ENCODE peak calls at places on chromosome 7, in eight cellular contexts. One of them, this sample, is unnamed.

GRCh38 chr7:14751461-14751860 is 151.1 kb downstream of the DGKB start:
- DNase-seq in NB4: peak
- DNase-seq in HFFc6: no peak
- DNase-seq in nephron progenitor cell: no peak
- DNase-seq in heart right ventricle: no peak
- DNase-seq in GM23338: no peak
- DNase-seq in cardiac fibroblast: peak
- DNase-seq in endothelial cell: no peak
- DNase-seq in this sample: no peak

GRCh38 chr7:117707080-117707479 is 166.2 kb downstream of the CTTNBP2 start:
- DNase-seq in nephron progenitor cell: no peak
- DNase-seq in NB4: no peak
- DNase-seq in endothelial cell: no peak
- DNase-seq in heart right ventricle: no peak
- DNase-seq in GM23338: no peak
- DNase-seq in cardiac fibroblast: no peak
- DNase-seq in HFFc6: no peak
- DNase-seq in this sample: no peak

GRCh38 chr7:98993024-98993897 is 114.9 kb downstream of the TRRAP start:
- DNase-seq in GM23338: peak
- DNase-seq in nephron progenitor cell: no peak
- DNase-seq in cardiac fibroblast: no peak
- DNase-seq in NB4: no peak
- DNase-seq in HFFc6: no peak
- DNase-seq in endothelial cell: no peak
- DNase-seq in heart right ventricle: no peak
- DNase-seq in this sample: no peak

GRCh38 chr7:1325246-1325645 is 92.6 kb downstream of the UNCX start:
- DNase-seq in NB4: no peak
- DNase-seq in heart right ventricle: no peak
- DNase-seq in cardiac fibroblast: no peak
- DNase-seq in endothelial cell: no peak
- DNase-seq in GM23338: no peak
- DNase-seq in HFFc6: no peak
- DNase-seq in nephron progenitor cell: peak
- DNase-seq in this sample: no peak

GRCh38 chr7:101743241-101743994 is 74.0 kb upstream of the CUX1 start:
- DNase-seq in endothelial cell: peak
- DNase-seq in heart right ventricle: peak
- DNase-seq in cardiac fibroblast: peak
- DNase-seq in NB4: peak
- DNase-seq in nephron progenitor cell: peak
- DNase-seq in HFFc6: peak
- DNase-seq in GM23338: peak
- DNase-seq in this sample: peak

GRCh38 chr7:100156331-100157068 is 2.0 kb downstream of the TRAPPC14 start:
- DNase-seq in GM23338: no peak
- DNase-seq in heart right ventricle: no peak
- DNase-seq in NB4: peak
- DNase-seq in nephron progenitor cell: no peak
- DNase-seq in cardiac fibroblast: no peak
- DNase-seq in endothelial cell: no peak
- DNase-seq in HFFc6: no peak
- DNase-seq in this sample: no peak

GRCh38 chr7:68438016-68438415 is 1160.3 kb upstream of the AUTS2 start:
- DNase-seq in endothelial cell: no peak
- DNase-seq in NB4: no peak
- DNase-seq in nephron progenitor cell: no peak
- DNase-seq in HFFc6: no peak
- DNase-seq in cardiac fibroblast: no peak
- DNase-seq in heart right ventricle: no peak
- DNase-seq in GM23338: no peak
- DNase-seq in this sample: no peak

GRCh38 chr7:121530251-121531174 is 134.4 kb upstream of the FAM3C start:
- DNase-seq in GM23338: no peak
- DNase-seq in heart right ventricle: peak
- DNase-seq in nephron progenitor cell: no peak
- DNase-seq in cardiac fibroblast: peak
- DNase-seq in endothelial cell: no peak
- DNase-seq in NB4: peak
- DNase-seq in HFFc6: peak
- DNase-seq in this sample: no peak

GRCh38 chr7:18700147-18700546 is 204.6 kb downstream of the HDAC9 start:
- DNase-seq in nephron progenitor cell: no peak
- DNase-seq in heart right ventricle: no peak
- DNase-seq in HFFc6: no peak
- DNase-seq in NB4: peak
- DNase-seq in endothelial cell: peak
- DNase-seq in GM23338: peak
- DNase-seq in cardiac fibroblast: no peak
- DNase-seq in this sample: peak

GRCh38 chr7:28407643-28408042 is 4.7 kb upstream of the CREB5 start:
- DNase-seq in cardiac fibroblast: peak
- DNase-seq in heart right ventricle: no peak
- DNase-seq in endothelial cell: no peak
- DNase-seq in nephron progenitor cell: no peak
- DNase-seq in HFFc6: peak
- DNase-seq in NB4: no peak
- DNase-seq in GM23338: no peak
- DNase-seq in this sample: no peak

GRCh38 chr7:41979834-41980307 is 257.1 kb downstream of the GLI3 start:
- DNase-seq in NB4: peak
- DNase-seq in nephron progenitor cell: peak
- DNase-seq in cardiac fibroblast: peak
- DNase-seq in HFFc6: peak
- DNase-seq in GM23338: peak
- DNase-seq in endothelial cell: peak
- DNase-seq in heart right ventricle: no peak
- DNase-seq in this sample: no peak

GRCh38 chr7:35647171-35647574 is 47.8 kb downstream of the HERPUD2 start:
- DNase-seq in endothelial cell: peak
- DNase-seq in heart right ventricle: peak
- DNase-seq in NB4: no peak
- DNase-seq in nephron progenitor cell: no peak
- DNase-seq in HFFc6: no peak
- DNase-seq in GM23338: peak
- DNase-seq in cardiac fibroblast: peak
- DNase-seq in this sample: peak

GRCh38 chr7:4782333-4783291 is 7.2 kb downstream of the AP5Z1 start:
- DNase-seq in heart right ventricle: no peak
- DNase-seq in NB4: no peak
- DNase-seq in endothelial cell: no peak
- DNase-seq in nephron progenitor cell: no peak
- DNase-seq in HFFc6: no peak
- DNase-seq in GM23338: no peak
- DNase-seq in cardiac fibroblast: no peak
- DNase-seq in this sample: no peak

GRCh38 chr7:7157887-7158271 is 24.5 kb upstream of the C1GALT1 start:
- DNase-seq in nephron progenitor cell: no peak
- DNase-seq in NB4: no peak
- DNase-seq in heart right ventricle: no peak
- DNase-seq in HFFc6: peak
- DNase-seq in endothelial cell: no peak
- DNase-seq in cardiac fibroblast: peak
- DNase-seq in GM23338: no peak
- DNase-seq in this sample: no peak

GRCh38 chr7:106891545-106892410 is 26.7 kb downstream of the PIK3CG start:
- DNase-seq in HFFc6: no peak
- DNase-seq in endothelial cell: no peak
- DNase-seq in heart right ventricle: no peak
- DNase-seq in GM23338: peak
- DNase-seq in NB4: no peak
- DNase-seq in cardiac fibroblast: no peak
- DNase-seq in nephron progenitor cell: no peak
- DNase-seq in this sample: no peak

GRCh38 chr7:66497346-66497745 is 131.3 kb upstream of the KCTD7 start:
- DNase-seq in cardiac fibroblast: no peak
- DNase-seq in heart right ventricle: no peak
- DNase-seq in GM23338: no peak
- DNase-seq in NB4: no peak
- DNase-seq in endothelial cell: no peak
- DNase-seq in HFFc6: no peak
- DNase-seq in nephron progenitor cell: no peak
- DNase-seq in this sample: no peak

DNA sequence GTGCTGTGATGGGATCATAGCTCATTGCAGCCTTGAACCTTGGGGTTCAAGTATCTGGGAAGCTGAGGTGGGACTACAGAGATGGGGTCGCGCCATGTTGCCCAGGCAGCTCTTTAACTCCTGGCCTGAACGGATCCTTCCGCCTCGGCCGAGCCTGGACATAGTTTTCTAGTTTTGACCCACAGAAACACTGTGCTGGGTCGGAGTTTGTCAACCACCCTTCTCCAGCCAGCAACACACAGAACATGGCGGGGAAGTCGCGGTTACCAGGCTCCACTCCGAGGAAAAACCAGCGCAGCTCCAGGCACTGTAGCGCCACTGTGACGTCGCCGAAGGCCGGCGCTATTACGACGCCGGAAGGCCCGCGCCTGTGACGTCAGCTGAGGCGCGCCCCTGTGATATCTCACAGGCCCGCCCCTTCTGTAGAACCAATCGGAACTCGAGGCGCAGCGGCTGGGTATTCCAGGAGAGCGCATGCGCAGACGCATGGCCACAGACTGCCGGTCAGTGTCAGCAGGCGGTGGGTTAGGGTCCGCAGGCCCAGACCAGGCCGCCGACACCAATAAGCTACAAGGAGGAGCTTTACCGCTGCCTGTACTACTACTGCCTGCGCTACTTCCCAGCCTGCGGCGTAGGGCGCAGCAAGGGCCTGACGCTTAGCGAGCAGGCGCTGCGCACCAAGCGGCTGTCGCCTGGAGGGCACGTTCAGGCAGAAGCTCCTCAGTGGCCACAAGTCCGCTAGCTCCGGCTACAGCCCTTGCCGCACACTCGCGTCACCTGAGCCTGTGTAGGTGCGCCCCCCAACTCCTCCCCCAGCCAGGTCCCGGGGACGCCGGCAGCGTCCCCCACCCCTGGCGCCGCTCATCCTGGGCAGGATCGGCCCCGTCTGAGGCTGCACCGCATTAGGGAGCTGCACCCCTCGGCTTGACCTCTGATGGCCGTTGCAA is 135.2 kb upstream of the KCTD7 start:
- DNase-seq in NB4: peak
- DNase-seq in HFFc6: peak
- DNase-seq in cardiac fibroblast: peak
- DNase-seq in nephron progenitor cell: peak
- DNase-seq in GM23338: peak
- DNase-seq in heart right ventricle: peak
- DNase-seq in endothelial cell: peak
- DNase-seq in this sample: peak
- TF ChIP-seq CTCF in NB4: no peak
- TF ChIP-seq CTCF in HFFc6: peak
- TF ChIP-seq CTCF in cardiac fibroblast: peak
- TF ChIP-seq CTCF in nephron progenitor cell: no peak
- TF ChIP-seq CTCF in GM23338: no peak
- TF ChIP-seq CTCF in heart right ventricle: peak
- TF ChIP-seq CTCF in endothelial cell: no peak
- TF ChIP-seq CTCF in this sample: no peak

DNA sequence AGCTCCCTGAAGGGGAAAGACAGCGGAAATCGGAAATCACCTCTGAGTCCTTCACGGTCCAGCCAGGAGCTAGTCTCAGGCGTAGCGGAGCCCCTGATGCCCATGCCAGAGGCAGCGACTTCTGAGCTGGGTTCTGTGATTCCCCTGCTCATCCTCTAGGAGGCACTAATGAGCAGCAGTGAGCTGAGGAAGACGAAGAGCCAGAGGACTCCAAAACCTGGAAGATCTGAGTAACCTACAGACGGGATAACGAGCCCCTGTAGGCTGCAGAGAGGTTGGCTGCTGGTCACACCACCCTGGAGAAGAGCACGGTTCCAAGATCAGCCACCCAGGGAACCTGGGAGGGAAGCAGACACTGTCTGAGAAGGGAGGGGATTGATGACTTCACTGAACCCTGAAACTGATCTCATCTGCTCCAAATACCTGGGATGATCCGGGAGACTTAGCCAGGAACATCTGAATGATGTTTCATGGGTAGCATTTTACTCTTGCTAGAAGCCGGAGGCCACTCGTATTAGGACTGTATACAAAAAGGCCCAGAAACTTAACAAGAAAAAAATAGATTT is 304.1 kb downstream of the PAXIP1 start:
- DNase-seq in HFFc6: no peak
- DNase-seq in NB4: peak
- DNase-seq in endothelial cell: peak
- DNase-seq in cardiac fibroblast: no peak
- DNase-seq in nephron progenitor cell: peak
- DNase-seq in GM23338: no peak
- DNase-seq in heart right ventricle: no peak
- DNase-seq in this sample: no peak
- TF ChIP-seq CTCF in HFFc6: no peak
- TF ChIP-seq CTCF in NB4: peak
- TF ChIP-seq CTCF in endothelial cell: peak
- TF ChIP-seq CTCF in cardiac fibroblast: peak
- TF ChIP-seq CTCF in nephron progenitor cell: peak
- TF ChIP-seq CTCF in GM23338: peak
- TF ChIP-seq CTCF in heart right ventricle: no peak
- TF ChIP-seq CTCF in this sample: no peak

GRCh38 chr7:151631149-151631967 is 111.7 kb upstream of the RHEB start:
- DNase-seq in endothelial cell: no peak
- DNase-seq in cardiac fibroblast: peak
- DNase-seq in nephron progenitor cell: no peak
- DNase-seq in HFFc6: peak
- DNase-seq in heart right ventricle: no peak
- DNase-seq in NB4: peak
- DNase-seq in GM23338: peak
- DNase-seq in this sample: no peak
- TF ChIP-seq CTCF in endothelial cell: no peak
- TF ChIP-seq CTCF in cardiac fibroblast: peak
- TF ChIP-seq CTCF in nephron progenitor cell: no peak
- TF ChIP-seq CTCF in HFFc6: no peak
- TF ChIP-seq CTCF in heart right ventricle: no peak
- TF ChIP-seq CTCF in NB4: peak
- TF ChIP-seq CTCF in GM23338: no peak
- TF ChIP-seq CTCF in this sample: peak

GRCh38 chr7:114426380-114426779 is 11.8 kb downstream of the FOXP2 start:
- DNase-seq in heart right ventricle: no peak
- DNase-seq in NB4: no peak
- DNase-seq in cardiac fibroblast: no peak
- DNase-seq in nephron progenitor cell: no peak
- DNase-seq in GM23338: no peak
- DNase-seq in HFFc6: no peak
- DNase-seq in endothelial cell: no peak
- DNase-seq in this sample: no peak

GRCh38 chr7:114423218-114423496 is 8.5 kb downstream of the FOXP2 start:
- DNase-seq in nephron progenitor cell: no peak
- DNase-seq in HFFc6: no peak
- DNase-seq in cardiac fibroblast: no peak
- DNase-seq in endothelial cell: no peak
- DNase-seq in NB4: no peak
- DNase-seq in GM23338: no peak
- DNase-seq in heart right ventricle: no peak
- DNase-seq in this sample: no peak

GRCh38 chr7:114422478-114423217 is 8.0 kb downstream of the FOXP2 start:
- DNase-seq in NB4: no peak
- DNase-seq in cardiac fibroblast: no peak
- DNase-seq in nephron progenitor cell: no peak
- DNase-seq in endothelial cell: no peak
- DNase-seq in GM23338: peak
- DNase-seq in heart right ventricle: no peak
- DNase-seq in HFFc6: no peak
- DNase-seq in this sample: no peak

GRCh38 chr7:114428211-114428610 is 13.6 kb downstream of the FOXP2 start:
- DNase-seq in cardiac fibroblast: no peak
- DNase-seq in nephron progenitor cell: no peak
- DNase-seq in endothelial cell: no peak
- DNase-seq in GM23338: no peak
- DNase-seq in NB4: no peak
- DNase-seq in heart right ventricle: no peak
- DNase-seq in HFFc6: no peak
- DNase-seq in this sample: no peak

GRCh38 chr7:114426824-114427223 is 12.2 kb downstream of the FOXP2 start:
- DNase-seq in NB4: no peak
- DNase-seq in heart right ventricle: no peak
- DNase-seq in GM23338: peak
- DNase-seq in cardiac fibroblast: peak
- DNase-seq in HFFc6: peak
- DNase-seq in nephron progenitor cell: no peak
- DNase-seq in endothelial cell: no peak
- DNase-seq in this sample: no peak
- TF ChIP-seq CTCF in NB4: no peak
- TF ChIP-seq CTCF in heart right ventricle: peak
- TF ChIP-seq CTCF in GM23338: peak
- TF ChIP-seq CTCF in cardiac fibroblast: no peak
- TF ChIP-seq CTCF in HFFc6: peak
- TF ChIP-seq CTCF in nephron progenitor cell: no peak
- TF ChIP-seq CTCF in endothelial cell: no peak
- TF ChIP-seq CTCF in this sample: no peak